ENCODE peak calls at places on chromosomes 5 and 9, in six cellular contexts. U is sciatic nerve; G is mesendoderm; Z is heart right ventricle; W is effector memory CD8-positive, alpha-beta T cell; S is Right ventricle myocardium inferior. M is an unnamed sample.

GRCh38 chr9:121884057-121884512 is 209.0 kb downstream of the TTLL11 start:
- DNase-seq in U (peak), G (peak), Z (no peak), W (no peak), S (no peak), M (no peak)

GRCh38 chr9:89919171-89919681 is 314.4 kb downstream of the GADD45G start:
- DNase-seq in U (no peak), G (peak), Z (peak), W (no peak), S (no peak), M (no peak)

GRCh38 chr5:33595303-33595702 is 154.5 kb downstream of the TARS1 start:
- DNase-seq in U (no peak), G (no peak), Z (no peak), W (no peak), S (no peak), M (no peak)

GRCh38 chr5:168877132-168877895 is 298.1 kb upstream of the PANK3 start:
- DNase-seq in U (no peak), G (no peak), Z (no peak), W (no peak), S (no peak), M (no peak)

GRCh38 chr9:7259544-7260241 is 501.9 kb downstream of the KDM4C start:
- DNase-seq in U (no peak), G (peak), Z (no peak), W (no peak), S (no peak), M (no peak)

GRCh38 chr5:55623789-55624188 is 88.3 kb downstream of the SLC38A9 start:
- DNase-seq in U (no peak), G (no peak), Z (no peak), W (no peak), S (no peak), M (no peak)

GRCh38 chr5:113081091-113081490 is 104.5 kb downstream of the DCP2 start:
- DNase-seq in U (no peak), G (peak), Z (no peak), W (no peak), S (no peak), M (no peak)

GRCh38 chr5:32126691-32127090 is 47.4 kb downstream of the GOLPH3 start:
- DNase-seq in U (no peak), G (no peak), Z (no peak), W (no peak), S (no peak), M (no peak)

GRCh38 chr9:105697871-105698270 is 3.5 kb downstream of the TMEM38B start:
- DNase-seq in U (no peak), G (no peak), Z (no peak), W (no peak), S (no peak), M (no peak)

GRCh38 chr9:137314561-137315560 is 12.8 kb upstream of the NRARP start:
- DNase-seq in U (no peak), G (no peak), Z (no peak), W (no peak), S (no peak), M (peak)

GRCh38 chr5:67202830-67203229 is 6.2 kb upstream of the CD180 start:
- DNase-seq in U (no peak), G (no peak), Z (no peak), W (no peak), S (no peak), M (no peak)

GRCh38 chr5:168935183-168935582 is 356.0 kb upstream of the PANK3 start:
- DNase-seq in U (no peak), G (no peak), Z (no peak), W (no peak), S (no peak), M (no peak)

GRCh38 chr5:109567374-109568044 is 122.2 kb upstream of the MAN2A1 start:
- DNase-seq in U (no peak), G (peak), Z (peak), W (no peak), S (no peak), M (no peak)

GRCh38 chr5:56951131-56951945 is 585 bp downstream of the MIER3 start:
- DNase-seq in U (peak), G (peak), Z (peak), W (peak), S (peak), M (peak)

GRCh38 chr5:177440211-177440989 is 6.2 kb upstream of the PRR7 start:
- DNase-seq in U (no peak), G (no peak), Z (no peak), W (no peak), S (no peak), M (peak)

GRCh38 chr5:156824800-156825199 is 25.3 kb upstream of the PPP1R2B start:
- DNase-seq in U (no peak), G (peak), Z (peak), W (no peak), S (no peak), M (no peak)

GRCh38 chr5:142015781-142016533 is 3.1 kb upstream of the GNPDA1 start:
- DNase-seq in U (no peak), G (no peak), Z (no peak), W (peak), S (no peak), M (no peak)

GRCh38 chr5:35853652-35854051 is 3.0 kb upstream of the IL7R start:
- DNase-seq in U (no peak), G (no peak), Z (no peak), W (peak), S (no peak), M (no peak)

GRCh38 chr5:74257645-74258328 is 382.7 kb downstream of the ENC1 start:
- DNase-seq in U (peak), G (no peak), Z (peak), W (no peak), S (peak), M (no peak)

GRCh38 chr5:158701406-158702177 is 398.1 kb downstream of the EBF1 start:
- DNase-seq in U (no peak), G (no peak), Z (no peak), W (no peak), S (no peak), M (no peak)

GRCh38 chr5:140966293-140967225 is at the start of gene PCDHAC2:
- DNase-seq in U (no peak), G (peak), Z (peak), W (no peak), S (peak), M (peak)

GRCh38 chr9:134847138-134847537 is 33.5 kb upstream of the FCN2 start:
- DNase-seq in U (no peak), G (no peak), Z (no peak), W (no peak), S (no peak), M (no peak)

GRCh38 chr9:77534376-77535057 is 113.6 kb downstream of the GNA14 start:
- DNase-seq in U (no peak), G (peak), Z (no peak), W (no peak), S (no peak), M (no peak)